ENCODE peak calls at places on chromosomes 13 and 19, in six cellular contexts. X, Y, I, U, R and O are unnamed samples. For H3K9me3, the result is how much of the 10 kb centered on the place peaks cover.

GRCh38 chr13:112442483-112443090 is 66.4 kb downstream of the SPACA7 start:
- DNase-seq in X (no peak), Y (peak), I (no peak), U (peak), R (no peak), O (no peak)

GRCh38 chr19:19570561-19570960 is 32.5 kb downstream of the CILP2 start:
- DNase-seq in X (no peak), Y (no peak), I (no peak), U (no peak), R (no peak), O (no peak)

GRCh38 chr13:46936525-46936924 is 39.7 kb upstream of the HTR2A start:
- DNase-seq in X (no peak), Y (no peak), I (no peak), U (no peak), R (no peak), O (no peak)

GRCh38 chr19:33295621-33296472 is 6.5 kb downstream of the CEBPA start:
- DNase-seq in X (no peak), Y (no peak), I (no peak), U (no peak), R (peak), O (no peak)

GRCh38 chr13:34361528-34361927 is 543.6 kb downstream of the RFC3 start:
- DNase-seq in X (no peak), Y (no peak), I (no peak), U (no peak), R (no peak), O (no peak)

GRCh38 chr13:66811445-66811844 is 418.7 kb downstream of the PCDH9 start:
- DNase-seq in X (no peak), Y (no peak), I (no peak), U (no peak), R (no peak), O (no peak)

GRCh38 chr13:48252176-48252575 is 19.2 kb downstream of the ITM2B start:
- DNase-seq in X (no peak), Y (no peak), I (no peak), U (no peak), R (no peak), O (no peak)

GRCh38 chr13:20525601-20526544 is at the start of gene CRYL1:
- DNase-seq in X (peak), Y (peak), I (peak), U (peak), R (peak), O (peak)

GRCh38 chr13:31431722-31432137 is 232.0 kb downstream of the B3GLCT start:
- DNase-seq in X (peak), Y (peak), I (peak), U (peak), R (peak), O (peak)

GRCh38 chr13:92232880-92233279 is 834.5 kb downstream of the GPC5 start:
- DNase-seq in X (no peak), Y (no peak), I (no peak), U (no peak), R (no peak), O (no peak)

GRCh38 chr19:38263696-38264485 is 482 bp upstream of the SPINT2 start:
- DNase-seq in X (peak), Y (no peak), I (peak), U (no peak), R (no peak), O (no peak)

GRCh38 chr13:60759499-60759898 is 362.5 kb downstream of the TDRD3 start:
- DNase-seq in X (no peak), Y (peak), I (peak), U (peak), R (no peak), O (no peak)

GRCh38 chr19:50511069-50511822 is at the start of gene JOSD2:
- DNase-seq in X (peak), Y (peak), I (peak), U (peak), R (peak), O (peak)

GRCh38 chr13:46178821-46179220 is 3.2 kb downstream of the LCP1 start:
- DNase-seq in X (no peak), Y (no peak), I (no peak), U (no peak), R (no peak), O (no peak)

GRCh38 chr13:96817336-96817941 is 176.8 kb downstream of the OXGR1 start:
- DNase-seq in X (no peak), Y (peak), I (no peak), U (peak), R (no peak), O (no peak)

GRCh38 chr13:110520431-110521295 is 40.9 kb downstream of the RAB20 start:
- DNase-seq in X (no peak), Y (no peak), I (peak), U (no peak), R (peak), O (peak)

GRCh38 chr13:30577381-30577780 is 40.3 kb upstream of the USPL1 start:
- DNase-seq in X (peak), Y (no peak), I (no peak), U (no peak), R (no peak), O (no peak)

GRCh38 chr13:27349458-27349857 is 75.0 kb upstream of the GTF3A start:
- DNase-seq in X (no peak), Y (no peak), I (no peak), U (no peak), R (no peak), O (no peak)

GRCh38 chr13:42597505-42597904 is 23.6 kb downstream of the TNFSF11 start:
- DNase-seq in X (no peak), Y (no peak), I (no peak), U (no peak), R (no peak), O (no peak)

GRCh38 chr19:39045506-39045905 is 13.2 kb upstream of the FBXO27 start:
- DNase-seq in X (no peak), Y (no peak), I (no peak), U (no peak), R (no peak), O (no peak)

GRCh38 chr19:30073152-30074000 is 131.3 kb downstream of the URI1 start:
- DNase-seq in X (no peak), Y (no peak), I (no peak), U (no peak), R (peak), O (peak)

GRCh38 chr19:7480975-7481265 is 7.9 kb downstream of the PEX11G start:
- DNase-seq in X (no peak), Y (no peak), I (no peak), U (no peak), R (peak), O (no peak)

GRCh38 chr13:60873116-60873515 is 476.1 kb downstream of the TDRD3 start:
- DNase-seq in X (no peak), Y (no peak), I (no peak), U (no peak), R (no peak), O (no peak)

GRCh38 chr13:30376426-30377311 is 45.6 kb upstream of the UBE2L5 start:
- DNase-seq in X (peak), Y (no peak), I (peak), U (no peak), R (no peak), O (no peak)

GRCh38 chr13:45199716-45200115 is 1.1 kb downstream of the KCTD4 start:
- DNase-seq in X (no peak), Y (no peak), I (no peak), U (no peak), R (no peak), O (no peak)

GRCh38 chr19:42115219-42115618 is 17.0 kb downstream of the POU2F2 start:
- DNase-seq in X (no peak), Y (no peak), I (no peak), U (no peak), R (no peak), O (no peak)

GRCh38 chr13:112688560-112689497 is 1.0 kb upstream of the ATP11A start:
- DNase-seq in X (peak), Y (peak), I (peak), U (no peak), R (peak), O (peak)

GRCh38 chr13:91280806-91281205 is 66.7 kb upstream of the MIR17HG start:
- DNase-seq in X (no peak), Y (no peak), I (no peak), U (no peak), R (no peak), O (no peak)

GRCh38 chr13:102402292-102402691 is 444 bp upstream of the FGF14 start:
- DNase-seq in X (no peak), Y (peak), I (no peak), U (peak), R (no peak), O (no peak)

GRCh38 chr13:100213576-100213975 is 124.7 kb downstream of the PCCA start:
- DNase-seq in X (no peak), Y (no peak), I (no peak), U (no peak), R (no peak), O (no peak)

GRCh38 chr13:86892330-86892729 is 778.8 kb upstream of the SLITRK5 start:
- DNase-seq in X (no peak), Y (no peak), I (no peak), U (no peak), R (no peak), O (no peak)

GRCh38 chr13:28735481-28736029 is 16.8 kb upstream of the SLC46A3 start:
- DNase-seq in X (no peak), Y (no peak), I (no peak), U (no peak), R (no peak), O (no peak)

GRCh38 chr19:45506246-45506990 is 861 bp upstream of the VASP start:
- DNase-seq in X (peak), Y (peak), I (peak), U (peak), R (peak), O (peak)

GRCh38 chr13:102597029-102598015 is 536 bp downstream of the TPP2 start:
- DNase-seq in X (no peak), Y (peak), I (no peak), U (peak), R (peak), O (peak)

GRCh38 chr19:33553530-33554310 is 32.1 kb upstream of the PEPD start:
- DNase-seq in X (no peak), Y (no peak), I (no peak), U (no peak), R (no peak), O (peak)

GRCh38 chr19:7729831-7730285 is 2.1 kb downstream of the CLEC4G start:
- DNase-seq in X (no peak), Y (no peak), I (no peak), U (no peak), R (no peak), O (no peak)

GRCh38 chr19:4524808-4525562 is 6.7 kb upstream of the PLIN4 start:
- DNase-seq in X (peak), Y (peak), I (peak), U (no peak), R (no peak), O (no peak)

GRCh38 chr19:57572415-57572947 is 6.2 kb downstream of the ZNF416 start:
- DNase-seq in X (no peak), Y (no peak), I (no peak), U (no peak), R (no peak), O (no peak)

GRCh38 chr19:57570707-57571106 is 8.0 kb downstream of the ZNF416 start:
- DNase-seq in X (no peak), Y (no peak), I (no peak), U (no peak), R (no peak), O (no peak)

GRCh38 chr19:57563547-57563946 is 3.9 kb upstream of the ZNF550 start:
- DNase-seq in X (no peak), Y (no peak), I (no peak), U (no peak), R (no peak), O (no peak)

GRCh38 chr19:57566396-57567256 is 7.0 kb upstream of the ZNF550 start:
- DNase-seq in X (no peak), Y (peak), I (no peak), U (no peak), R (no peak), O (no peak)
- H3K9me3 ChIP-seq in X (under half), Y (under half), I (half or more), U (under half), R (half or more), O (half or more)

GRCh38 chr19:52391135-52391534 is 6.5 kb upstream of the ZNF528 start:
- DNase-seq in X (no peak), Y (no peak), I (no peak), U (no peak), R (no peak), O (no peak)
- H3K9me3 ChIP-seq in X (under half), Y (under half), I (under half), U (under half), R (half or more), O (under half)

GRCh38 chr19:34759218-34759917 is 13.6 kb downstream of the ZNF599 start:
- DNase-seq in X (no peak), Y (no peak), I (no peak), U (no peak), R (no peak), O (no peak)
- H3K9me3 ChIP-seq in X (under half), Y (under half), I (under half), U (under half), R (half or more), O (half or more)

DNA sequence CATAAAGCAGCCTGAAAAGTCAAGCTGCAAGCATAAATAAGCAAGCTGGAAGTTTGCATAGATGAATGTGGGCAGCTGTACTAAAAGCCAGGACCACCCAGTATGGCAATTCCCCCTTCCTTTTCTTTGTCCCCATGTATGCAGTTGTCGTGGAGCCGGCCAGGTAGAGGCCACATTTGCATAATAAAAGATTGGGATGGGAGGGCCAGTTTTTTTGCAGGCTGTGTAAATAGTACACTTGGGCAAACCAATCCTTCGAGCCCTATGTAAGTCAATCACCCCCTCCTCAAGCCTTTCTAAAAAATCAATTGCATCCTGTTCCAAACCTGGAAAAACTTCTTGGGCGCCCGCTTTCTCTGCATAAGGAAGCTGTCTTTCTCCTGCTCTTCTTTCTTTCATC is 13.1 kb upstream of the ZNF99 start:
- DNase-seq in X (no peak), Y (no peak), I (no peak), U (no peak), R (no peak), O (no peak)
- H3K9me3 ChIP-seq in X (under half), Y (half or more), I (under half), U (under half), R (under half), O (under half)

DNA sequence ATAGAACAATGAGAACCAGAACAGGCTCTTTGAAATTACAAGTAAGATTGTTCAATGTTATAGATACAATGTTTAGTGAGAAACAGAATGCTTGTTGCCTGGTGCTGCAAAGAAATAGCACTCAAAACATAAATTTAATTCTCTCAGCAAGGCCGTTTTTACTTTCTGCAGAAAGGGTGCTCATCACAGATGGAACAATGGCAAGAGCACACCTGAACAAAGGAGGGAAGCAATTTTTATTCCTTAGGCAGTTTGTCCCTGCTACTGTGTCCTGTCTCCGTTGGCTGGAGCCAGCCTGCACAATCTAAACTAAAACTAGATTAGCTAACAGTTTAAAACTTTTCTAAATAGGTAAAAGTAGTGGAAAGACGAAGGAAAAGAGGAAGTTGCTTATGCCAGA is 10.4 kb upstream of the ZNF8 start:
- DNase-seq in X (no peak), Y (no peak), I (no peak), U (no peak), R (no peak), O (no peak)
- H3K9me3 ChIP-seq in X (under half), Y (under half), I (half or more), U (under half), R (half or more), O (half or more)